ENCODE peak calls at places on chromosomes 7 and 10, in six cellular contexts. One of them, this sample, is unnamed.

GRCh38 chr10:8137272-8137680 is 82.8 kb downstream of the GATA3 start:
- DNase-seq in stimulated activated CD4-positive, alpha-beta T cell treated with anti-CD3 and anti-CD28 coated beads, Interleukin-4, amount 100 ng/mL, for 1 hour: peak
- DNase-seq in neural progenitor cell: no peak
- DNase-seq in A549: no peak
- DNase-seq in hepatic stellate cell: no peak
- DNase-seq in colonic mucosa: no peak
- DNase-seq in this sample: no peak

GRCh38 chr10:71084061-71084817 is 128.1 kb upstream of the UNC5B start:
- DNase-seq in hepatic stellate cell: peak
- DNase-seq in neural progenitor cell: no peak
- DNase-seq in A549: no peak
- DNase-seq in stimulated activated CD4-positive, alpha-beta T cell treated with anti-CD3 and anti-CD28 coated beads, Interleukin-4, amount 100 ng/mL, for 1 hour: no peak
- DNase-seq in colonic mucosa: peak
- DNase-seq in this sample: peak

GRCh38 chr10:78419481-78420265 is 386.0 kb downstream of the RPS24 start:
- DNase-seq in colonic mucosa: no peak
- DNase-seq in A549: no peak
- DNase-seq in stimulated activated CD4-positive, alpha-beta T cell treated with anti-CD3 and anti-CD28 coated beads, Interleukin-4, amount 100 ng/mL, for 1 hour: no peak
- DNase-seq in hepatic stellate cell: no peak
- DNase-seq in neural progenitor cell: no peak
- DNase-seq in this sample: no peak

GRCh38 chr7:91945476-91945875 is 4.8 kb downstream of the AKAP9 start:
- DNase-seq in stimulated activated CD4-positive, alpha-beta T cell treated with anti-CD3 and anti-CD28 coated beads, Interleukin-4, amount 100 ng/mL, for 1 hour: no peak
- DNase-seq in neural progenitor cell: no peak
- DNase-seq in A549: peak
- DNase-seq in hepatic stellate cell: peak
- DNase-seq in colonic mucosa: no peak
- DNase-seq in this sample: no peak

GRCh38 chr10:21721000-21721670 is 187.1 kb downstream of the MLLT10 start:
- DNase-seq in colonic mucosa: no peak
- DNase-seq in A549: no peak
- DNase-seq in hepatic stellate cell: no peak
- DNase-seq in stimulated activated CD4-positive, alpha-beta T cell treated with anti-CD3 and anti-CD28 coated beads, Interleukin-4, amount 100 ng/mL, for 1 hour: no peak
- DNase-seq in neural progenitor cell: no peak
- DNase-seq in this sample: peak

GRCh38 chr7:143462045-143462444 is 15.6 kb upstream of the TAS2R41 start:
- DNase-seq in hepatic stellate cell: no peak
- DNase-seq in neural progenitor cell: no peak
- DNase-seq in A549: no peak
- DNase-seq in stimulated activated CD4-positive, alpha-beta T cell treated with anti-CD3 and anti-CD28 coated beads, Interleukin-4, amount 100 ng/mL, for 1 hour: no peak
- DNase-seq in colonic mucosa: no peak
- DNase-seq in this sample: no peak

GRCh38 chr10:18190840-18191239 is 50.6 kb downstream of the CACNB2 start:
- DNase-seq in stimulated activated CD4-positive, alpha-beta T cell treated with anti-CD3 and anti-CD28 coated beads, Interleukin-4, amount 100 ng/mL, for 1 hour: no peak
- DNase-seq in neural progenitor cell: no peak
- DNase-seq in A549: no peak
- DNase-seq in hepatic stellate cell: no peak
- DNase-seq in colonic mucosa: no peak
- DNase-seq in this sample: no peak

GRCh38 chr7:104790440-104790839 is 223.6 kb upstream of the KMT2E start:
- DNase-seq in neural progenitor cell: no peak
- DNase-seq in stimulated activated CD4-positive, alpha-beta T cell treated with anti-CD3 and anti-CD28 coated beads, Interleukin-4, amount 100 ng/mL, for 1 hour: no peak
- DNase-seq in colonic mucosa: no peak
- DNase-seq in A549: no peak
- DNase-seq in hepatic stellate cell: no peak
- DNase-seq in this sample: no peak

GRCh38 chr7:22549667-22550513 is 49.9 kb upstream of the STEAP1B start:
- DNase-seq in A549: no peak
- DNase-seq in stimulated activated CD4-positive, alpha-beta T cell treated with anti-CD3 and anti-CD28 coated beads, Interleukin-4, amount 100 ng/mL, for 1 hour: peak
- DNase-seq in neural progenitor cell: peak
- DNase-seq in hepatic stellate cell: peak
- DNase-seq in colonic mucosa: no peak
- DNase-seq in this sample: no peak

GRCh38 chr7:128104109-128104742 is 73.0 kb upstream of the LRRC4 start:
- DNase-seq in stimulated activated CD4-positive, alpha-beta T cell treated with anti-CD3 and anti-CD28 coated beads, Interleukin-4, amount 100 ng/mL, for 1 hour: no peak
- DNase-seq in A549: no peak
- DNase-seq in colonic mucosa: no peak
- DNase-seq in neural progenitor cell: peak
- DNase-seq in hepatic stellate cell: peak
- DNase-seq in this sample: no peak

GRCh38 chr10:86944031-86944419 is 13.4 kb downstream of the MMRN2 start:
- DNase-seq in hepatic stellate cell: no peak
- DNase-seq in colonic mucosa: peak
- DNase-seq in stimulated activated CD4-positive, alpha-beta T cell treated with anti-CD3 and anti-CD28 coated beads, Interleukin-4, amount 100 ng/mL, for 1 hour: no peak
- DNase-seq in neural progenitor cell: no peak
- DNase-seq in A549: no peak
- DNase-seq in this sample: no peak

GRCh38 chr10:118868618-118869017 is 113.8 kb upstream of the CACUL1 start:
- DNase-seq in colonic mucosa: no peak
- DNase-seq in A549: no peak
- DNase-seq in stimulated activated CD4-positive, alpha-beta T cell treated with anti-CD3 and anti-CD28 coated beads, Interleukin-4, amount 100 ng/mL, for 1 hour: no peak
- DNase-seq in neural progenitor cell: no peak
- DNase-seq in hepatic stellate cell: no peak
- DNase-seq in this sample: no peak

GRCh38 chr10:62815373-62816111 is 624 bp downstream of the EGR2 start:
- DNase-seq in stimulated activated CD4-positive, alpha-beta T cell treated with anti-CD3 and anti-CD28 coated beads, Interleukin-4, amount 100 ng/mL, for 1 hour: peak
- DNase-seq in hepatic stellate cell: no peak
- DNase-seq in neural progenitor cell: peak
- DNase-seq in colonic mucosa: peak
- DNase-seq in A549: no peak
- DNase-seq in this sample: peak

GRCh38 chr10:45547207-45547606 is 125.4 kb downstream of the ZFAND4 start:
- DNase-seq in hepatic stellate cell: no peak
- DNase-seq in A549: no peak
- DNase-seq in neural progenitor cell: no peak
- DNase-seq in colonic mucosa: no peak
- DNase-seq in stimulated activated CD4-positive, alpha-beta T cell treated with anti-CD3 and anti-CD28 coated beads, Interleukin-4, amount 100 ng/mL, for 1 hour: no peak
- DNase-seq in this sample: no peak

GRCh38 chr10:6588082-6588481 is 8.0 kb upstream of the PRKCQ start:
- DNase-seq in neural progenitor cell: no peak
- DNase-seq in colonic mucosa: no peak
- DNase-seq in hepatic stellate cell: no peak
- DNase-seq in A549: no peak
- DNase-seq in stimulated activated CD4-positive, alpha-beta T cell treated with anti-CD3 and anti-CD28 coated beads, Interleukin-4, amount 100 ng/mL, for 1 hour: no peak
- DNase-seq in this sample: no peak

GRCh38 chr7:1823376-1824150 is 153.5 kb downstream of the ELFN1 start:
- DNase-seq in hepatic stellate cell: no peak
- DNase-seq in A549: no peak
- DNase-seq in stimulated activated CD4-positive, alpha-beta T cell treated with anti-CD3 and anti-CD28 coated beads, Interleukin-4, amount 100 ng/mL, for 1 hour: no peak
- DNase-seq in neural progenitor cell: no peak
- DNase-seq in colonic mucosa: no peak
- DNase-seq in this sample: no peak

GRCh38 chr7:155824195-155824915 is 12.1 kb upstream of the SHH start:
- DNase-seq in colonic mucosa: peak
- DNase-seq in hepatic stellate cell: no peak
- DNase-seq in neural progenitor cell: no peak
- DNase-seq in A549: no peak
- DNase-seq in stimulated activated CD4-positive, alpha-beta T cell treated with anti-CD3 and anti-CD28 coated beads, Interleukin-4, amount 100 ng/mL, for 1 hour: no peak
- DNase-seq in this sample: peak

GRCh38 chr10:102132193-102132562 is 662 bp upstream of the PPRC1 start:
- DNase-seq in stimulated activated CD4-positive, alpha-beta T cell treated with anti-CD3 and anti-CD28 coated beads, Interleukin-4, amount 100 ng/mL, for 1 hour: no peak
- DNase-seq in A549: no peak
- DNase-seq in colonic mucosa: no peak
- DNase-seq in hepatic stellate cell: no peak
- DNase-seq in neural progenitor cell: no peak
- DNase-seq in this sample: no peak

GRCh38 chr10:44343836-44344235 is 41.1 kb downstream of the CXCL12 start:
- DNase-seq in colonic mucosa: no peak
- DNase-seq in stimulated activated CD4-positive, alpha-beta T cell treated with anti-CD3 and anti-CD28 coated beads, Interleukin-4, amount 100 ng/mL, for 1 hour: no peak
- DNase-seq in neural progenitor cell: no peak
- DNase-seq in hepatic stellate cell: no peak
- DNase-seq in A549: no peak
- DNase-seq in this sample: no peak

GRCh38 chr10:122054046-122055025 is 65.4 kb downstream of the TACC2 start:
- DNase-seq in stimulated activated CD4-positive, alpha-beta T cell treated with anti-CD3 and anti-CD28 coated beads, Interleukin-4, amount 100 ng/mL, for 1 hour: no peak
- DNase-seq in A549: peak
- DNase-seq in neural progenitor cell: peak
- DNase-seq in colonic mucosa: peak
- DNase-seq in hepatic stellate cell: peak
- DNase-seq in this sample: peak

GRCh38 chr10:63673246-63673645 is 152.0 kb downstream of the REEP3 start:
- DNase-seq in hepatic stellate cell: no peak
- DNase-seq in stimulated activated CD4-positive, alpha-beta T cell treated with anti-CD3 and anti-CD28 coated beads, Interleukin-4, amount 100 ng/mL, for 1 hour: no peak
- DNase-seq in A549: no peak
- DNase-seq in colonic mucosa: no peak
- DNase-seq in neural progenitor cell: no peak
- DNase-seq in this sample: no peak

GRCh38 chr7:145016068-145016467 is 180.2 kb upstream of the TPK1 start:
- DNase-seq in stimulated activated CD4-positive, alpha-beta T cell treated with anti-CD3 and anti-CD28 coated beads, Interleukin-4, amount 100 ng/mL, for 1 hour: no peak
- DNase-seq in neural progenitor cell: peak
- DNase-seq in A549: no peak
- DNase-seq in hepatic stellate cell: no peak
- DNase-seq in colonic mucosa: no peak
- DNase-seq in this sample: no peak

GRCh38 chr10:130360826-130361311 is 224.7 kb downstream of the GLRX3 start:
- DNase-seq in hepatic stellate cell: no peak
- DNase-seq in neural progenitor cell: no peak
- DNase-seq in stimulated activated CD4-positive, alpha-beta T cell treated with anti-CD3 and anti-CD28 coated beads, Interleukin-4, amount 100 ng/mL, for 1 hour: no peak
- DNase-seq in colonic mucosa: no peak
- DNase-seq in A549: no peak
- DNase-seq in this sample: no peak

GRCh38 chr7:151367304-151367703 is 25.7 kb downstream of the NUB1 start:
- DNase-seq in A549: no peak
- DNase-seq in stimulated activated CD4-positive, alpha-beta T cell treated with anti-CD3 and anti-CD28 coated beads, Interleukin-4, amount 100 ng/mL, for 1 hour: no peak
- DNase-seq in neural progenitor cell: no peak
- DNase-seq in hepatic stellate cell: peak
- DNase-seq in colonic mucosa: no peak
- DNase-seq in this sample: no peak

GRCh38 chr10:43256531-43257209 is 10.2 kb downstream of the RASGEF1A start:
- DNase-seq in hepatic stellate cell: no peak
- DNase-seq in stimulated activated CD4-positive, alpha-beta T cell treated with anti-CD3 and anti-CD28 coated beads, Interleukin-4, amount 100 ng/mL, for 1 hour: no peak
- DNase-seq in A549: no peak
- DNase-seq in colonic mucosa: no peak
- DNase-seq in neural progenitor cell: no peak
- DNase-seq in this sample: no peak

GRCh38 chr10:6275022-6275997 is 72.6 kb downstream of the PFKFB3 start:
- DNase-seq in A549: peak
- DNase-seq in hepatic stellate cell: peak
- DNase-seq in neural progenitor cell: peak
- DNase-seq in colonic mucosa: peak
- DNase-seq in stimulated activated CD4-positive, alpha-beta T cell treated with anti-CD3 and anti-CD28 coated beads, Interleukin-4, amount 100 ng/mL, for 1 hour: peak
- DNase-seq in this sample: peak

GRCh38 chr10:119409385-119409784 is 133.1 kb downstream of the RGS10 start:
- DNase-seq in A549: no peak
- DNase-seq in hepatic stellate cell: no peak
- DNase-seq in colonic mucosa: no peak
- DNase-seq in neural progenitor cell: no peak
- DNase-seq in stimulated activated CD4-positive, alpha-beta T cell treated with anti-CD3 and anti-CD28 coated beads, Interleukin-4, amount 100 ng/mL, for 1 hour: no peak
- DNase-seq in this sample: no peak